ENCODE peak calls at places on chromosomes 7 and 10, in five cellular contexts. S, Y, H, D and R are unnamed samples.

GRCh38 chr7:1693419-1693990 is 23.4 kb downstream of the ELFN1 start:
- DNase-seq in S (no peak), Y (peak; percentile 27), H (no peak), D (no peak), R (peak; percentile 28)

GRCh38 chr7:88014581-88014980 is 80.5 kb downstream of the ADAM22 start:
- DNase-seq in S (no peak), Y (no peak), H (no peak), D (no peak), R (no peak)

GRCh38 chr7:99224263-99224947 is 16.5 kb upstream of the KPNA7 start:
- DNase-seq in S (no peak), Y (no peak), H (peak; percentile 22), D (peak; percentile 53), R (no peak)

GRCh38 chr7:36683111-36683510 is 41.2 kb downstream of the AOAH start:
- DNase-seq in S (no peak), Y (no peak), H (peak; percentile 19), D (peak; percentile 47), R (no peak)

GRCh38 chr10:688621-689426 is 644 bp downstream of the DIP2C start:
- DNase-seq in S (peak; percentile 37), Y (no peak), H (peak; percentile 49), D (peak; percentile 76), R (no peak)

GRCh38 chr7:100469227-100470044 is 5.4 kb upstream of the SPACDR start:
- DNase-seq in S (peak; percentile 47), Y (peak; percentile 91), H (peak; percentile 79), D (peak; percentile 89), R (peak; percentile 65)

GRCh38 chr10:114681542-114681941 is 23.5 kb upstream of the ABLIM1 start:
- DNase-seq in S (peak; percentile 16), Y (no peak), H (no peak), D (peak; percentile 40), R (no peak)

GRCh38 chr7:75650062-75650461 is 88.7 kb downstream of the HIP1 start:
- DNase-seq in S (no peak), Y (no peak), H (no peak), D (no peak), R (no peak)

GRCh38 chr7:24318326-24318725 is 34.3 kb downstream of the NPY start:
- DNase-seq in S (no peak), Y (no peak), H (peak; percentile 7), D (no peak), R (no peak)

GRCh38 chr7:106916689-106917088 is 51.6 kb downstream of the PIK3CG start:
- DNase-seq in S (no peak), Y (no peak), H (no peak), D (peak; percentile 32), R (no peak)

GRCh38 chr7:24786941-24787340 is 29.7 kb upstream of the GSDME start:
- DNase-seq in S (peak; percentile 97), Y (no peak), H (peak; percentile 92), D (peak; percentile 97), R (no peak)

GRCh38 chr7:106041140-106041717 is 70.9 kb downstream of the SYPL1 start:
- DNase-seq in S (peak; percentile 39), Y (no peak), H (peak; percentile 42), D (peak; percentile 57), R (no peak)

GRCh38 chr10:23172846-23173548 is 19.1 kb upstream of the PTF1A start:
- DNase-seq in S (no peak), Y (no peak), H (no peak), D (peak; percentile 22), R (no peak)

GRCh38 chr10:58001159-58001558 is 266.5 kb downstream of the IPMK start:
- DNase-seq in S (no peak), Y (no peak), H (no peak), D (no peak), R (no peak)

GRCh38 chr7:505171-505570 is 14.5 kb downstream of the PDGFA start:
- DNase-seq in S (no peak), Y (no peak), H (no peak), D (no peak), R (no peak)

GRCh38 chr7:23490357-23491131 is 20.3 kb upstream of the IGF2BP3 start:
- DNase-seq in S (no peak), Y (peak; percentile 62), H (peak; percentile 38), D (peak; percentile 66), R (peak; percentile 61)

GRCh38 chr10:103800110-103800509 is 55.3 kb downstream of the SH3PXD2A start:
- DNase-seq in S (no peak), Y (no peak), H (no peak), D (no peak), R (no peak)

GRCh38 chr10:3806603-3807002 is 21.6 kb upstream of the KLF6 start:
- DNase-seq in S (peak; percentile 82), Y (no peak), H (peak; percentile 83), D (peak; percentile 82), R (no peak)

GRCh38 chr10:117075064-117075463 is 63.0 kb downstream of the VAX1 start:
- DNase-seq in S (no peak), Y (no peak), H (peak; percentile 4), D (peak; percentile 5), R (no peak)

GRCh38 chr7:38660427-38661099 is 29.4 kb upstream of the AMPH start:
- DNase-seq in S (peak; percentile 52), Y (no peak), H (peak; percentile 68), D (peak; percentile 68), R (no peak)

GRCh38 chr7:3670898-3671297 is 369.8 kb downstream of the SDK1 start:
- DNase-seq in S (no peak), Y (no peak), H (peak; percentile 31), D (no peak), R (no peak)

GRCh38 chr7:41879424-41879823 is 176.5 kb upstream of the INHBA start:
- DNase-seq in S (no peak), Y (no peak), H (peak; percentile 28), D (peak; percentile 16), R (no peak)

GRCh38 chr7:101575731-101576130 is 53.4 kb downstream of the MYL10 start:
- DNase-seq in S (no peak), Y (no peak), H (peak; percentile 16), D (no peak), R (no peak)

GRCh38 chr10:122139627-122140151 is 131.4 kb upstream of the BTBD16 start:
- DNase-seq in S (no peak), Y (no peak), H (no peak), D (no peak), R (no peak)

GRCh38 chr7:45638916-45639315 is 64.7 kb downstream of the ADCY1 start:
- DNase-seq in S (no peak), Y (no peak), H (no peak), D (no peak), R (no peak)

GRCh38 chr7:17304926-17305325 is 6.5 kb downstream of the AHR start:
- DNase-seq in S (peak; percentile 84), Y (no peak), H (peak; percentile 86), D (peak; percentile 83), R (no peak)

GRCh38 chr10:44952779-44953231 is 6.8 kb upstream of the RASSF4 start:
- DNase-seq in S (no peak), Y (no peak), H (no peak), D (no peak), R (no peak)

GRCh38 chr10:31972519-31973041 is 43.9 kb upstream of the ARHGAP12 start:
- DNase-seq in S (no peak), Y (no peak), H (no peak), D (no peak), R (no peak)

GRCh38 chr10:72303424-72304128 is 29.9 kb downstream of the DDIT4 start:
- DNase-seq in S (no peak), Y (no peak), H (no peak), D (no peak), R (no peak)

GRCh38 chr10:132915411-132915810 is 27.0 kb downstream of the CFAP46 start:
- DNase-seq in S (no peak), Y (no peak), H (no peak), D (no peak), R (no peak)

GRCh38 chr7:141702047-141702567 is at the start of gene DENND11:
- DNase-seq in S (no peak), Y (peak; percentile 56), H (peak; percentile 20), D (peak; percentile 86), R (peak; percentile 25)

GRCh38 chr10:117413928-117414618 is 38.8 kb upstream of the PDZD8 start:
- DNase-seq in S (peak; percentile 23), Y (no peak), H (peak; percentile 38), D (no peak), R (no peak)

GRCh38 chr7:31850601-31851000 is 163.6 kb downstream of the PPP1R17 start:
- DNase-seq in S (no peak), Y (no peak), H (no peak), D (no peak), R (no peak)

GRCh38 chr7:123285076-123285700 is 85.4 kb upstream of the SLC13A1 start:
- DNase-seq in S (no peak), Y (no peak), H (no peak), D (no peak), R (no peak)

GRCh38 chr10:129372168-129372567 is 94.9 kb upstream of the MGMT start:
- DNase-seq in S (no peak), Y (no peak), H (no peak), D (no peak), R (no peak)

GRCh38 chr10:4407783-4408182 is 418.2 kb upstream of the AKR1E2 start:
- DNase-seq in S (peak; percentile 46), Y (no peak), H (peak; percentile 64), D (no peak), R (no peak)

GRCh38 chr7:137335814-137336213 is 7.7 kb downstream of the PTN start:
- DNase-seq in S (no peak), Y (no peak), H (no peak), D (no peak), R (no peak)

GRCh38 chr7:91201731-91202130 is 62.5 kb upstream of the FZD1 start:
- DNase-seq in S (no peak), Y (no peak), H (no peak), D (no peak), R (no peak)